ENCODE peak calls at places on chromosome 5, in eight cellular contexts. G, Z, W, Q, V, X, H and T are unnamed samples.

GRCh38 chr5:1013238-1013947 is 4.8 kb downstream of the NKD2 start:
- DNase-seq in X (peak; percentile 43), V (no peak), W (no peak), Z (no peak), H (no peak), G (no peak), Q (no peak), T (no peak)

GRCh38 chr5:122757268-122757667 is 17.6 kb upstream of the SNX2 start:
- DNase-seq in V (no peak), Z (no peak), G (no peak), H (no peak), W (no peak), X (no peak), Q (no peak), T (no peak)

GRCh38 chr5:102799017-102799416 is 43.9 kb downstream of the PAM start:
- DNase-seq in H (no peak), Q (no peak), G (no peak), W (no peak), Z (no peak), X (no peak), V (no peak), T (no peak)

GRCh38 chr5:87120518-87121314 is 147.0 kb upstream of the RASA1 start:
- DNase-seq in G (no peak), Z (no peak), Q (no peak), X (peak; percentile 55), H (peak; percentile 87), V (no peak), W (no peak), T (no peak)

GRCh38 chr5:112329429-112330090 is 89.5 kb downstream of the EPB41L4A start:
- DNase-seq in H (peak; percentile 53), Q (no peak), V (no peak), G (no peak), Z (no peak), W (no peak), X (no peak), T (no peak)

GRCh38 chr5:22928821-22929482 is 75.8 kb upstream of the CDH12 start:
- DNase-seq in W (no peak), Z (no peak), G (no peak), V (no peak), Q (no peak), X (no peak), H (no peak), T (no peak)

GRCh38 chr5:157388148-157388547 is 71.9 kb upstream of the NIPAL4 start:
- DNase-seq in Q (no peak), X (no peak), V (no peak), Z (no peak), G (no peak), H (no peak), W (no peak), T (no peak)

GRCh38 chr5:102691434-102691833 is 63.7 kb upstream of the PAM start:
- DNase-seq in Z (no peak), X (no peak), G (no peak), Q (no peak), V (no peak), H (no peak), W (no peak), T (no peak)

GRCh38 chr5:107195996-107196395 is 474.7 kb downstream of the EFNA5 start:
- DNase-seq in W (no peak), G (no peak), X (no peak), Z (no peak), H (no peak), V (no peak), Q (no peak), T (no peak)

GRCh38 chr5:80149161-80149609 is 106.7 kb downstream of the SERINC5 start:
- DNase-seq in Z (no peak), X (no peak), W (no peak), V (no peak), Q (no peak), G (no peak), H (no peak), T (no peak)

GRCh38 chr5:79865588-79865987 is 125.5 kb downstream of the MTX3 start:
- DNase-seq in Z (no peak), W (no peak), V (no peak), G (no peak), Q (no peak), H (no peak), X (no peak), T (no peak)

GRCh38 chr5:66717455-66718373 is 121.5 kb downstream of the MAST4 start:
- DNase-seq in H (no peak), Q (no peak), Z (no peak), V (no peak), G (no peak), X (no peak), W (no peak), T (no peak)

GRCh38 chr5:61327761-61328753 is 4.0 kb upstream of the ZSWIM6 start:
- DNase-seq in Z (no peak), Q (no peak), G (no peak), H (peak; percentile 64), X (no peak), W (no peak), V (no peak), T (no peak)

GRCh38 chr5:90264930-90265857 is 144.4 kb downstream of the CETN3 start:
- DNase-seq in W (no peak), H (peak; percentile 72), Z (peak; percentile 34), G (peak; percentile 68), V (peak; percentile 50), Q (peak; percentile 58), X (peak; percentile 49), T (peak; percentile 71)

GRCh38 chr5:179110528-179110927 is 50.4 kb downstream of the ZNF354C start:
- DNase-seq in H (no peak), W (no peak), X (no peak), V (no peak), Z (no peak), G (no peak), Q (no peak), T (no peak)

GRCh38 chr5:148397968-148398595 is 14.3 kb downstream of the FBXO38 start:
- DNase-seq in G (no peak), V (no peak), Q (no peak), X (no peak), H (no peak), W (no peak), Z (no peak), T (no peak)

GRCh38 chr5:136701191-136701590 is 335.8 kb upstream of the TRPC7 start:
- DNase-seq in H (no peak), X (no peak), Z (no peak), V (no peak), Q (no peak), W (no peak), G (no peak), T (no peak)

GRCh38 chr5:35470866-35471265 is 146.8 kb upstream of the SPEF2 start:
- DNase-seq in H (no peak), G (peak; percentile 36), V (no peak), X (no peak), Q (no peak), Z (no peak), W (no peak), T (no peak)

GRCh38 chr5:147509710-147510651 is at the start of gene DPYSL3:
- DNase-seq in G (peak; percentile 79), X (peak; percentile 43), V (peak; percentile 46), W (peak; percentile 33), H (peak; percentile 90), Z (peak; percentile 81), Q (peak; percentile 54), T (peak; percentile 22)

DNA sequence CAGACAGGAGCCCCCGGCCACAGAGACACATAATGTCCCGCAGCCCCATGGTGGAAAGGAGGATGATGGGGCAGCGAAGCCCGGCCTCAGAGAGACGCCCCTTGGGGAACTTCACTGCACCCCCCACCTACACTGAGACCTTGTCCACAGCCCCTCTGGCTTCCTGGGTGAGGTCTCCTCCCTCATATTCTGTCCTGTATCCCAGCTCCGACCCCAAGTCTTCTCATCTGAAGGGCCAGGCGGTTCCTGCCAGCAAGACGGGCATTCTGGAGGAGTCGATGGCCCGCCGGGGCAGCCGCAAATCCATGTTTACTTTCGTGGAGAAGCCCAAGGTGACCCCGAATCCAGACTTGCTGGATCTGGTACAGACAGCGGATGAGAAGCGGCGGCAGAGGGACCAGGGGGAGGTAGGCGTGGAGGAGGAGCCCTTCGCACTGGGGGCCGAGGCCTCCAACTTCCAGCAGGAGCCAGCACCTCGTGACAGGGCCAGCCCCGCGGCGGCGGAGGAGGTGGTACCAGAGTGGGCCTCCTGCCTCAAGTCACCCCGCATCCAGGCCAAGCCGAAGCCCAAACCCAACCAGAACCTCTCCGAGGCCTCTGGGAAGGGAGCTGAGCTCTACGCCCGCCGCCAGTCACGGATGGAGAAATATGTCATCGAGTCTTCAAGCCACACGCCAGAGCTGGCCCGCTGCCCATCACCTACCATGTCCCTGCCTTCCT is 8.8 kb downstream of the SYNPO start:
- DNase-seq in G (peak; percentile 70), H (no peak), W (no peak), V (no peak), Q (no peak), X (no peak), Z (no peak), T (no peak)
- H3K27ac ChIP-seq in G (peak overlapping the region; percentile 58), H (no peak overlapping the region), W (peak overlapping the region; percentile 32), V (no peak overlapping the region), Q (no peak overlapping the region), X (no peak overlapping the region), Z (peak overlapping the region; percentile 86), T (peak overlapping the region; percentile 86)

GRCh38 chr5:154791535-154791934 is 36.4 kb downstream of the LARP1 start:
- DNase-seq in V (no peak), H (no peak), X (no peak), Z (no peak), W (no peak), Q (no peak), G (no peak), T (no peak)

GRCh38 chr5:154784856-154785255 is 29.7 kb downstream of the LARP1 start:
- DNase-seq in Q (no peak), H (no peak), V (no peak), Z (no peak), X (no peak), G (no peak), W (no peak), T (no peak)

GRCh38 chr5:154786414-154786813 is 31.2 kb downstream of the LARP1 start:
- DNase-seq in V (no peak), X (no peak), H (no peak), G (no peak), Z (no peak), Q (no peak), W (no peak), T (no peak)

GRCh38 chr5:154783774-154784460 is 28.7 kb downstream of the LARP1 start:
- DNase-seq in V (no peak), H (no peak), X (no peak), G (no peak), W (no peak), Z (peak; percentile 36), Q (no peak), T (no peak)

GRCh38 chr5:154788212-154788611 is 33.0 kb downstream of the LARP1 start:
- DNase-seq in Z (no peak), G (no peak), Q (no peak), X (no peak), V (no peak), W (no peak), H (no peak), T (no peak)
- H3K4me1 ChIP-seq in Z (peaks cover 56% of the 10 kb centered on the region), G (peaks cover under 1% of the 10 kb centered on the region), Q (peaks cover 19% of the 10 kb centered on the region), X (peaks cover 52% of the 10 kb centered on the region), V (peaks cover 53% of the 10 kb centered on the region), W (peaks cover 8% of the 10 kb centered on the region), H (peaks cover 7% of the 10 kb centered on the region), T (peaks cover 14% of the 10 kb centered on the region)

GRCh38 chr5:115336964-115337363 is 40.5 kb upstream of the CCDC112 start:
- DNase-seq in Z (no peak), X (no peak), G (no peak), V (no peak), W (no peak), Q (no peak), H (no peak), T (no peak)
- H3K27ac ChIP-seq in Z (no peak overlapping the region), X (no peak overlapping the region), G (no peak overlapping the region), V (no peak overlapping the region), W (no peak overlapping the region), Q (no peak overlapping the region), H (no peak overlapping the region), T (no peak overlapping the region)

GRCh38 chr5:78651468-78651867 is 2.9 kb upstream of the LHFPL2 start:
- DNase-seq in H (no peak), G (no peak), Q (no peak), V (no peak), Z (no peak), X (no peak), W (no peak), T (no peak)
- H3K4me1 ChIP-seq in H (peaks cover 17% of the 10 kb centered on the region), G (peaks cover 6% of the 10 kb centered on the region), Q (peaks cover 17% of the 10 kb centered on the region), V (peaks cover 14% of the 10 kb centered on the region), Z (peaks cover 64% of the 10 kb centered on the region), X (peaks cover 9% of the 10 kb centered on the region), W (no peaks in the 10 kb centered on the region), T (peaks cover 7% of the 10 kb centered on the region)